ENCODE peak calls at places on chromosomes 16 and 17, in nine cellular contexts. C, B, O, Y, R, V, P, D and G are unnamed samples.

GRCh38 chr17:72592242-72592966 is 471.6 kb downstream of the SOX9 start:
- DNase-seq in Y (peak), D (peak), C (peak), O (no peak), R (peak), V (peak), B (peak), P (peak), G (peak)

GRCh38 chr16:12462690-12463646 is 340.7 kb downstream of the CPPED1 start:
- DNase-seq in D (no peak), O (peak), V (no peak), B (no peak), Y (no peak), C (peak), P (peak), R (no peak), G (no peak)

GRCh38 chr16:17305694-17306093 is 165.1 kb downstream of the XYLT1 start:
- DNase-seq in D (no peak), R (no peak), V (no peak), C (no peak), P (peak), O (no peak), B (no peak), Y (no peak), G (no peak)

GRCh38 chr16:80197790-80198201 is 343.0 kb upstream of the DYNLRB2 start:
- DNase-seq in O (peak), C (peak), Y (no peak), V (no peak), P (no peak), D (peak), B (no peak), R (no peak), G (no peak)

GRCh38 chr17:40535924-40536717 is 29.2 kb downstream of the CCR7 start:
- DNase-seq in B (no peak), Y (no peak), O (no peak), D (no peak), R (no peak), V (no peak), C (no peak), P (no peak), G (no peak)

GRCh38 chr17:72332367-72332766 is 211.5 kb downstream of the SOX9 start:
- DNase-seq in Y (no peak), R (no peak), O (no peak), P (no peak), C (no peak), V (no peak), B (no peak), D (peak), G (no peak)

GRCh38 chr17:32907583-32907982 is 20.4 kb upstream of the TMEM98 start:
- DNase-seq in O (no peak), V (no peak), R (peak), C (no peak), D (no peak), B (peak), P (no peak), Y (no peak), G (no peak)

GRCh38 chr17:62760059-62760887 is 47.8 kb downstream of the MARCHF10 start:
- DNase-seq in V (no peak), O (peak), P (no peak), R (no peak), D (no peak), C (no peak), Y (peak), B (no peak), G (no peak)

GRCh38 chr16:15701367-15701766 is 51.3 kb downstream of the NDE1 start:
- DNase-seq in C (no peak), B (no peak), D (no peak), V (no peak), P (no peak), Y (no peak), O (no peak), R (no peak), G (no peak)

GRCh38 chr16:27402964-27403600 is 1.1 kb downstream of the IL21R start:
- DNase-seq in R (no peak), O (no peak), C (no peak), V (no peak), D (no peak), P (no peak), Y (no peak), B (no peak), G (no peak)

GRCh38 chr17:75288359-75288758 is 874 bp downstream of the SLC25A19 start:
- DNase-seq in C (no peak), P (no peak), B (no peak), Y (no peak), V (no peak), R (no peak), O (no peak), D (no peak), G (no peak)

GRCh38 chr17:75288784-75289121 is 480 bp downstream of the SLC25A19 start:
- DNase-seq in O (no peak), R (peak), Y (peak), C (no peak), V (peak), D (peak), B (no peak), P (peak), G (no peak)

GRCh38 chr17:75289122-75289831 is at the start of gene SLC25A19:
- DNase-seq in P (peak), D (peak), V (peak), C (peak), B (peak), Y (peak), R (peak), O (peak), G (peak)

GRCh38 chr17:75287221-75287620 is 2.0 kb downstream of the SLC25A19 start:
- DNase-seq in C (no peak), O (no peak), D (no peak), B (no peak), R (no peak), P (no peak), V (no peak), Y (no peak), G (no peak)

GRCh38 chr17:75289832-75290337 is 652 bp upstream of the SLC25A19 start:
- DNase-seq in V (no peak), Y (no peak), O (no peak), B (peak), P (peak), C (no peak), D (peak), R (peak), G (peak)
- TF ChIP-seq CTCF in V (no peak), Y (peak), O (peak), B (peak), P (peak), C (no peak), D (peak), R (peak), G (peak)

DNA sequence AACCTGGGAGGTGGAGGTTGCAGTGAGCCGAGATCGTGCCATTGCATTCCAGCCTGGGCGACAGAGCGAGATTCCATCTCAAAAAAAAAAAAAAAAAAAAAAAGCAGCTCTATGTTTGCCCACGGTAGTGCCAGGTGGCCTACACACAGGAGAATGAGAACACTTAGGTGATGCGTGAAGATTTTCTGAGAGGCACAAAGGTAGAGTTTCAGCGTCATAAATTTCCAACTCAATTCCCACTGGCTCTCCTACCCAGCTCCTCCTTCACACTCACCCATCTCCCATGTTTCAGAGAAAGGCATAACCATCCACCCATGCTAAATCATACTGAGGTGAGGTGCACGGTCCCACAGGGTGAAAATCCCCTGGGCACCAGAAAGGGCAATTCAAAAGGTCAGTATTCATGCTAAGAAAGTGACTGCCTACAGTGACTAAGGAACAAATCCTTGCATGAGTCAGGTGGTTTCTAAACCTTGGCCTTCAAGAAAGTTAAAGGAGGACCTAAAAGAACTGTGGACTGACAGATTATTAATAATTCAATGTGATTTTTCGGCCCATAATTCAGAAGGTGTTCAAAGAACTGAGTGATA is 4.8 kb downstream of the DCAKD start:
- DNase-seq in V (no peak), R (no peak), P (no peak), D (peak), B (no peak), O (no peak), C (no peak), Y (no peak), G (no peak)
- H3K4me3 ChIP-seq in V (no peak), R (no peak), P (no peak), D (no peak), B (no peak), O (no peak), C (no peak), Y (no peak), G (no peak)

GRCh38 chr16:21038197-21038596 is 112.4 kb downstream of the DNAH3 start:
- DNase-seq in D (no peak), C (no peak), B (no peak), P (no peak), O (no peak), V (no peak), Y (no peak), R (no peak), G (no peak)
- TF ChIP-seq CTCF in D (no peak), C (no peak), B (no peak), P (no peak), O (no peak), V (no peak), Y (no peak), R (no peak), G (no peak)

GRCh38 chr16:7055443-7055842 is 277.2 kb upstream of the RBFOX1 start:
- DNase-seq in O (no peak), D (no peak), P (peak), R (no peak), C (no peak), B (no peak), V (no peak), Y (no peak), G (no peak)

GRCh38 chr16:7057458-7057857 is 275.2 kb upstream of the RBFOX1 start:
- DNase-seq in Y (peak), R (no peak), P (no peak), V (no peak), B (no peak), D (no peak), O (no peak), C (no peak), G (peak)

DNA sequence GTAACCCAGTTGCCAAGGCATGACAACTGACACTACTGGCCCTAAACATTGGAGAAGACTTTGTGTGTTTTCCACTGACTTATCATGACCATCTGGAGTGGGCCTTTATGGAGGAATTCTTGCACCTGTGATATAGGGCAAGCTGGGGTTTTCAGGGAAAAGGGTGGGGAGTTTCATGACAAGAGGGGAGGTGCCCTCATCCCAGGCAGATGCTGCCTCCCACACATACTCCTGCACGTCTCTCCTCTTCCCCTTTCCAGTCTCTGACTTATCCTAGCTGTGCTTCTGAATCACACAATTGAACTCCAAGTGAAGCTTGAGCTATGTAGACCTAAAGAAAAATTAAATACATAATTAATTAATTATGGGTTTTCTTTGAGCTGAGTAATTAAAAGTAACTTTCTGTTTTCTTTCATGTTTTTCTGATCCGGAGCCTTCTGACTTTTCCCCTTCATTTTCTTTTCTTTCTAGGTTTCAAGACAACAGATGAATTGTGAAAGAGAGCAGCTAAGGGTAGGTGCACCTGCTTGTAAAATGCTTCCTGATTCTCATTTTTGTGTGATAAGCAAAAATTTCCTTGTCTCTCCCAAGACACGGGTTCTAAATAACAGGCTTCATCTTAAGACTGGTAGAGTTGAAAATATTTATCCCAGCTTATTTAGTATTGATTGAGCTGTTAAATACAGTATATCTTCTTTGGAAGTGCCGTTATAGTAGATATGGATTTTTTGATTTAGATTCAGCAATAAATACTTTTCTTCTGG is 280.9 kb upstream of the RBFOX1 start:
- DNase-seq in C (no peak), P (no peak), O (no peak), D (no peak), R (no peak), B (no peak), V (no peak), Y (no peak), G (no peak)
- H3K4me3 ChIP-seq in C (no peak), P (no peak), O (no peak), D (no peak), R (no peak), B (no peak), V (no peak), Y (no peak), G (no peak)

GRCh38 chr17:57874058-57874419 is 24.2 kb upstream of the MRPS23 start:
- DNase-seq in P (no peak), Y (no peak), V (no peak), D (no peak), O (no peak), C (no peak), B (no peak), R (peak), G (no peak)

GRCh38 chr17:57874434-57875108 is 24.7 kb upstream of the MRPS23 start:
- DNase-seq in R (peak), V (no peak), D (peak), Y (peak), P (peak), C (peak), B (peak), O (peak), G (peak)

GRCh38 chr17:57876866-57877237 is 27.0 kb upstream of the MRPS23 start:
- DNase-seq in D (peak), O (no peak), R (no peak), B (no peak), C (no peak), V (no peak), Y (peak), P (no peak), G (no peak)

GRCh38 chr17:57876023-57876865 is 26.4 kb upstream of the MRPS23 start:
- DNase-seq in R (no peak), O (no peak), Y (peak), P (no peak), B (no peak), D (peak), V (no peak), C (no peak), G (no peak)

GRCh38 chr17:57875109-57876022 is 25.5 kb upstream of the MRPS23 start:
- DNase-seq in O (peak), B (peak), R (peak), P (peak), C (peak), V (peak), Y (peak), D (peak), G (peak)
- TF ChIP-seq CTCF in O (peak), B (peak), R (no peak), P (no peak), C (peak), V (peak), Y (peak), D (peak), G (peak)